ENCODE peak calls at places on chromosomes 12 and 14, in six cellular contexts. M is psoas muscle, S is suprapubic skin, C is HepG2, I is tibial nerve, A is brain microvascular endothelial cell. T is an unnamed sample.

GRCh38 chr14:91108941-91109611 is 4.8 kb upstream of the DGLUCY start:
- DNase-seq in M (peak), A (peak), I (no peak), S (no peak), C (no peak), T (no peak)

GRCh38 chr12:95205685-95206084 is 11.6 kb downstream of the FGD6 start:
- DNase-seq in C (no peak), A (peak), S (no peak), M (no peak), I (peak), T (no peak)

GRCh38 chr12:120831648-120832267 is 72.4 kb downstream of the SPPL3 start:
- DNase-seq in C (no peak), I (no peak), M (no peak), S (no peak), A (no peak), T (no peak)

GRCh38 chr14:65335548-65335947 is 77.0 kb upstream of the FUT8 start:
- DNase-seq in C (no peak), I (no peak), S (no peak), M (no peak), A (no peak), T (no peak)

GRCh38 chr12:62684586-62685295 is 218.1 kb downstream of the MON2 start:
- DNase-seq in M (peak), I (peak), S (peak), C (no peak), A (no peak), T (peak)

GRCh38 chr12:57173089-57173488 is 25.7 kb upstream of the LRP1-AS start:
- DNase-seq in M (no peak), I (no peak), S (no peak), A (no peak), C (peak), T (no peak)

GRCh38 chr12:64077922-64078321 is 144.2 kb downstream of the KICS2 start:
- DNase-seq in M (no peak), S (no peak), A (no peak), I (no peak), C (peak), T (no peak)

GRCh38 chr14:105065280-105066228 is at the start of gene GPR132:
- DNase-seq in A (no peak), S (peak), M (peak), C (no peak), I (no peak), T (peak)

GRCh38 chr12:118493962-118494361 is 117.6 kb downstream of the SUDS3 start:
- DNase-seq in S (no peak), A (no peak), C (no peak), I (no peak), M (no peak), T (no peak)

GRCh38 chr14:49863483-49864262 is 11.1 kb upstream of the NEMF start:
- DNase-seq in S (no peak), M (no peak), C (no peak), A (no peak), I (peak), T (no peak)

GRCh38 chr12:3200032-3200617 is 122.9 kb downstream of the TSPAN9 start:
- DNase-seq in M (peak), I (no peak), C (no peak), A (peak), S (no peak), T (no peak)

GRCh38 chr12:2503762-2504161 is 291.0 kb upstream of the FKBP4 start:
- DNase-seq in S (no peak), M (no peak), A (no peak), I (no peak), C (no peak), T (no peak)

GRCh38 chr12:65903680-65904403 is 79.6 kb downstream of the HMGA2 start:
- DNase-seq in M (no peak), I (no peak), S (no peak), A (no peak), C (no peak), T (no peak)

GRCh38 chr14:90629471-90629870 is 186.8 kb downstream of the TTC7B start:
- DNase-seq in I (no peak), S (no peak), C (no peak), A (no peak), M (no peak), T (no peak)

GRCh38 chr14:104210548-104211195 is 72.3 kb downstream of the KIF26A start:
- DNase-seq in A (no peak), C (no peak), I (no peak), S (no peak), M (peak), T (no peak)

GRCh38 chr14:105028251-105028927 is 7.5 kb upstream of the CDCA4 start:
- DNase-seq in M (no peak), I (no peak), A (no peak), C (no peak), S (no peak), T (no peak)

GRCh38 chr14:100147181-100147631 is 12.2 kb downstream of the DEGS2 start:
- DNase-seq in C (no peak), A (no peak), I (no peak), S (no peak), M (no peak), T (no peak)

GRCh38 chr12:65269603-65270002 is 8.9 kb upstream of the MSRB3 start:
- DNase-seq in A (no peak), M (no peak), C (no peak), S (no peak), I (no peak), T (no peak)

GRCh38 chr12:127928615-127929014 is 338.4 kb upstream of the TMEM132C start:
- DNase-seq in A (peak), S (no peak), C (no peak), M (no peak), I (no peak), T (no peak)

GRCh38 chr14:106605548-106606448 is 1079.4 kb downstream of the TMEM121 start:
- DNase-seq in C (peak), A (no peak), M (no peak), S (no peak), I (no peak), T (no peak)

GRCh38 chr14:103198429-103199140 is 75.3 kb downstream of the TNFAIP2 start:
- DNase-seq in M (no peak), S (peak), C (peak), A (no peak), I (peak), T (no peak)

GRCh38 chr14:76267322-76268012 is 108.5 kb upstream of the ESRRB start:
- DNase-seq in C (no peak), M (peak), A (peak), I (peak), S (no peak), T (no peak)

GRCh38 chr12:56151672-56152131 is 685 bp upstream of the MYL6B start:
- DNase-seq in S (no peak), I (peak), M (peak), A (no peak), C (peak), T (no peak)

GRCh38 chr14:98582276-98582675 is 689.7 kb downstream of the BCL11B start:
- DNase-seq in S (no peak), I (no peak), A (no peak), M (no peak), C (no peak), T (no peak)

GRCh38 chr14:104688755-104689619 is at the start of gene INF2:
- DNase-seq in S (no peak), I (no peak), A (no peak), C (peak), M (peak), T (no peak)

GRCh38 chr14:103624860-103625259 is 4.2 kb upstream of the KLC1 start:
- DNase-seq in C (peak), S (peak), A (peak), M (peak), I (peak), T (peak)

GRCh38 chr12:19546611-19547162 is 107.4 kb downstream of the AEBP2 start:
- DNase-seq in I (peak), A (no peak), C (no peak), S (no peak), M (no peak), T (no peak)

GRCh38 chr12:9043766-9044165 is 54.4 kb downstream of the KLRG1 start:
- DNase-seq in I (no peak), S (no peak), C (no peak), A (no peak), M (no peak), T (no peak)

GRCh38 chr14:90378249-90378648 is 18.6 kb upstream of the CALM1 start:
- DNase-seq in M (no peak), A (no peak), S (no peak), C (no peak), I (no peak), T (no peak)

GRCh38 chr12:46492471-46493351 is 120.1 kb upstream of the SLC38A2 start:
- DNase-seq in S (no peak), M (no peak), I (no peak), C (peak), A (peak), T (no peak)

GRCh38 chr12:100156731-100157426 is 14.2 kb upstream of the BLTP3B start:
- DNase-seq in S (peak), M (no peak), I (no peak), A (no peak), C (no peak), T (no peak)

GRCh38 chr14:92792885-92793284 is 1.2 kb upstream of the GOLGA5 start:
- DNase-seq in C (no peak), M (no peak), I (no peak), A (no peak), S (no peak), T (no peak)

GRCh38 chr12:53340398-53340797 is 4.2 kb upstream of the SP7 start:
- DNase-seq in C (no peak), I (no peak), S (no peak), M (peak), A (no peak), T (no peak)

GRCh38 chr14:23089498-23090253 is 5.3 kb downstream of the ACIN1 start:
- DNase-seq in A (no peak), I (no peak), S (no peak), M (no peak), C (no peak), T (no peak)

GRCh38 chr12:124392991-124393790 is 98.3 kb downstream of the RFLNA start:
- DNase-seq in I (peak), A (peak), S (peak), M (peak), C (no peak), T (peak)

GRCh38 chr12:124390442-124391116 is 95.7 kb downstream of the RFLNA start:
- DNase-seq in C (no peak), S (no peak), I (no peak), A (peak), M (peak), T (peak)

GRCh38 chr12:124391340-124392261 is 96.7 kb downstream of the RFLNA start:
- DNase-seq in C (no peak), I (peak), S (no peak), M (peak), A (peak), T (no peak)

GRCh38 chr12:124393831-124394230 is 98.9 kb downstream of the RFLNA start:
- DNase-seq in A (no peak), C (no peak), M (no peak), I (no peak), S (no peak), T (no peak)

GRCh38 chr12:124392271-124392990 is 97.5 kb downstream of the RFLNA start:
- DNase-seq in I (no peak), M (peak), S (no peak), C (no peak), A (peak), T (no peak)
- TF ChIP-seq CTCF in I (no peak), M (no peak), S (no peak), C (peak), A (peak), T (no peak)

GRCh38 chr12:26937443-26937862 is 328 bp downstream of the INTS13 start:
- DNase-seq in C (no peak), I (no peak), M (no peak), A (no peak), S (no peak), T (no peak)
- H3K4me3 ChIP-seq in C (peak), I (peak), M (peak), A (peak), S (peak), T (peak)

GRCh38 chr12:13173537-13173936 is 23.0 kb upstream of the EMP1 start:
- DNase-seq in C (no peak), I (peak), A (peak), S (no peak), M (peak), T (peak)

GRCh38 chr12:13169255-13169654 is 27.3 kb upstream of the EMP1 start:
- DNase-seq in C (no peak), M (no peak), A (no peak), I (no peak), S (no peak), T (no peak)

GRCh38 chr12:13170892-13171490 is 25.5 kb upstream of the EMP1 start:
- DNase-seq in I (no peak), S (no peak), C (no peak), A (no peak), M (no peak), T (no peak)

GRCh38 chr12:13173012-13173441 is 23.5 kb upstream of the EMP1 start:
- DNase-seq in M (no peak), A (no peak), I (peak), S (no peak), C (no peak), T (no peak)

GRCh38 chr12:13171921-13172859 is 24.3 kb upstream of the EMP1 start:
- DNase-seq in I (peak), A (no peak), M (no peak), C (no peak), S (no peak), T (no peak)
- H3K27ac ChIP-seq in I (peak), A (peak), M (peak), C (no peak), S (peak), T (peak)

GRCh38 chr12:131162113-131162512 is 208.4 kb downstream of the ADGRD1 start:
- DNase-seq in S (no peak), I (no peak), M (no peak), C (no peak), A (no peak), T (no peak)
- TF ChIP-seq CTCF in S (no peak), I (no peak), M (no peak), C (no peak), A (no peak), T (no peak)

GRCh38 chr12:48004941-48005749 is 869 bp upstream of the COL2A1 start:
- DNase-seq in S (no peak), I (no peak), A (no peak), M (no peak), C (no peak), T (no peak)
- H3K4me3 ChIP-seq in S (no peak), I (no peak), A (no peak), M (peak), C (peak), T (peak)

GRCh38 chr12:26121841-26122680 is 2.8 kb downstream of the BHLHE41 start:
- DNase-seq in A (no peak), I (no peak), S (no peak), M (peak), C (no peak), T (no peak)
- H3K27ac ChIP-seq in A (peak), I (peak), S (peak), M (peak), C (no peak), T (peak)

GRCh38 chr12:75819512-75819911 is 212.1 kb downstream of the PHLDA1 start:
- DNase-seq in C (no peak), M (no peak), I (no peak), S (no peak), A (no peak), T (no peak)

GRCh38 chr12:75814856-75815754 is 216.5 kb downstream of the PHLDA1 start:
- DNase-seq in S (no peak), C (no peak), I (peak), M (no peak), A (peak), T (no peak)

GRCh38 chr12:75815756-75816155 is 215.8 kb downstream of the PHLDA1 start:
- DNase-seq in S (no peak), C (no peak), M (no peak), I (no peak), A (peak), T (no peak)

GRCh38 chr12:75818863-75819262 is 212.7 kb downstream of the PHLDA1 start:
- DNase-seq in S (no peak), M (no peak), A (no peak), I (no peak), C (no peak), T (no peak)

DNA sequence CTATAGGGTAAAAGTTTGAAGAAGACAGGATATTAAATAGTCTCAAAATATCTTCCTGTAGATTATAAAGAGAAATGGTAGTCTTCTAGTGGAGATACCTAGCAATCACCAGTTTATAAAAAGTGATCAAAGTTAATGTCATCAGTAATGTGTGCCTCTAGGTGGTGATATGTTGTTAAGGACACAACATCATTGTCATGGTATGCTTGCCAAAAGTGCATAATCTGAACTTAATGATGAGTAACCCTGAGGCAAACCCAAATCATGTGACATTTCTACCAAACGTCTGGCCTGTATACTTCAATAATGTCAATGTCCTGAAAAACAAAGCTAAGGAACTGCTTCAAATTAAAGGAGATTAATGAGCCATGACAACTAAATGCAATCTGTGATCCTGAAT is 214.7 kb downstream of the PHLDA1 start:
- DNase-seq in A (peak), M (no peak), I (no peak), C (no peak), S (no peak), T (no peak)
- TF ChIP-seq CTCF in A (no peak), M (no peak), I (no peak), C (peak), S (no peak), T (no peak)

T was measured in coronary artery.